ENCODE peak calls at places on chromosome 20, in nine cellular contexts. H is progenitor cell of endocrine pancreas, E is brain microvascular endothelial cell, Z is ascending aorta, S is tibial artery, A is upper lobe of right lung, O is esophagus squamous epithelium, F is HCT116, X is testis. B is an unnamed sample.

GRCh38 chr20:36030143-36030542 is 61.8 kb downstream of the CNBD2 start:
- DNase-seq in H (no peak), E (no peak), Z (no peak), S (no peak), A (no peak), O (no peak), F (no peak), X (peak), B (no peak)

GRCh38 chr20:24956001-24956761 is 7.1 kb downstream of the CST7 start:
- DNase-seq in H (no peak), E (no peak), Z (peak), S (no peak), A (no peak), O (no peak), F (no peak), X (no peak), B (no peak)

GRCh38 chr20:18496042-18496441 is 983 bp downstream of the RBBP9 start:
- DNase-seq in H (no peak), E (no peak), Z (no peak), S (no peak), A (no peak), O (no peak), F (no peak), X (no peak), B (no peak)

GRCh38 chr20:31606928-31607639 is 2.0 kb downstream of the ID1 start:
- DNase-seq in H (no peak), E (no peak), Z (no peak), S (no peak), A (peak), O (no peak), F (peak), X (no peak), B (no peak)

GRCh38 chr20:5191829-5192569 is 65.2 kb downstream of the CDS2 start:
- DNase-seq in H (no peak), E (peak), Z (no peak), S (no peak), A (no peak), O (no peak), F (peak), X (peak), B (no peak)

GRCh38 chr20:62405108-62405980 is 1.7 kb downstream of the CABLES2 start:
- DNase-seq in H (peak), E (peak), Z (no peak), S (peak), A (peak), O (no peak), F (no peak), X (peak), B (peak)

GRCh38 chr20:46308258-46309157 is at the start of gene CDH22:
- DNase-seq in H (peak), E (no peak), Z (no peak), S (no peak), A (no peak), O (no peak), F (peak), X (peak), B (no peak)

GRCh38 chr20:6122111-6122872 is 538 bp downstream of the FERMT1 start:
- DNase-seq in H (no peak), E (peak), Z (no peak), S (no peak), A (no peak), O (no peak), F (no peak), X (peak), B (no peak)

GRCh38 chr20:1685304-1686052 is 27.9 kb upstream of the SIRPG start:
- DNase-seq in H (no peak), E (no peak), Z (no peak), S (no peak), A (no peak), O (no peak), F (no peak), X (no peak), B (no peak)

GRCh38 chr20:60060593-60060992 is 102.4 kb downstream of the CDH26 start:
- DNase-seq in H (no peak), E (no peak), Z (no peak), S (no peak), A (peak), O (no peak), F (no peak), X (no peak), B (no peak)

GRCh38 chr20:38067717-38068365 is 34.3 kb downstream of the RPRD1B start:
- DNase-seq in H (no peak), E (no peak), Z (no peak), S (no peak), A (no peak), O (no peak), F (no peak), X (no peak), B (no peak)

GRCh38 chr20:50070361-50070760 is 42.6 kb downstream of the UBE2V1 start:
- DNase-seq in H (no peak), E (no peak), Z (no peak), S (no peak), A (no peak), O (no peak), F (no peak), X (no peak), B (no peak)
- TF ChIP-seq CTCF in H (no peak), E (peak), Z (no peak), S (no peak), A (no peak), O (no peak), F (no peak), X (no peak), B (no peak)

GRCh38 chr20:2967841-2968240 is 75.6 kb upstream of the GNRH2 start:
- DNase-seq in H (no peak), E (no peak), Z (no peak), S (no peak), A (no peak), O (no peak), F (no peak), X (no peak), B (no peak)
- TF ChIP-seq CTCF in H (no peak), E (no peak), Z (no peak), S (no peak), A (no peak), O (no peak), F (no peak), X (no peak), B (no peak)

DNA sequence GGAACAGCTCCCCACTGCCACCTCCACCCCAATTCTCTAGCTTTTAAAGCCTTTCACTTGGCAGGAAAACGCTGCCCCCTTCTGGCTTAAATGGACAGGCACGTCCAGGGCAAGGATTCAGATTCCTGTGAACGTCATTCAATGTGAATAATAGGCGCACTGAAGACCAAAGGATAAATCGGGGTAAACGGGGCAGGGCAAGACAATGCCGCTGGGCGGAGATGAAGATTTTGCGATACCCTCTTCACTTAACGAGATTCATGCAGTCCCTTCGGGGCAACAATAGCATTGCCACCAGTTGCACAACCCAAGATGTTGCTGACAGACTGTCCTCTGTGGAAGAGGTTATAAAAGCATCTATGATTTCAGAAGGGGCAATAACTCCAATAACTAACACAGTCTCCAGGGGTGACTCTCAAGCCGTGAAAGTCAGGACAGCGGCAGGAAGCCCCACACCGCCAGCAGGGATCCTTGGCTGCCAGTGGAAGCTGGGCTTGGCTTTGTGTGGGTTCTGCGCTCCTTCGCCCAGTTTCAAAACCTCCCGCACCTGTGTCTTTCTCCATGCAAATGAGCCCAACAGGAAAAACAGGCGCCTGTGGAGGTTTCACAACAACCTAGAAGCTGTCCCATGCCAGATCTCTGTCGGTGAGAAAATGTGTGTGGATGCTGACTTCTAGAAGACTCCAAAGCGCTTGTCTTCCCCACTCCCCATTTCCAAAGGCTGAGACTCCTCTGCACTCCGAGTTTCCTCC is 291.8 kb downstream of the BMP7 start:
- DNase-seq in H (peak), E (peak), Z (no peak), S (no peak), A (no peak), O (no peak), F (peak), X (peak), B (peak)
- TF ChIP-seq CTCF in H (peak), E (peak), Z (peak), S (no peak), A (peak), O (peak), F (peak), X (peak), B (no peak)

DNA sequence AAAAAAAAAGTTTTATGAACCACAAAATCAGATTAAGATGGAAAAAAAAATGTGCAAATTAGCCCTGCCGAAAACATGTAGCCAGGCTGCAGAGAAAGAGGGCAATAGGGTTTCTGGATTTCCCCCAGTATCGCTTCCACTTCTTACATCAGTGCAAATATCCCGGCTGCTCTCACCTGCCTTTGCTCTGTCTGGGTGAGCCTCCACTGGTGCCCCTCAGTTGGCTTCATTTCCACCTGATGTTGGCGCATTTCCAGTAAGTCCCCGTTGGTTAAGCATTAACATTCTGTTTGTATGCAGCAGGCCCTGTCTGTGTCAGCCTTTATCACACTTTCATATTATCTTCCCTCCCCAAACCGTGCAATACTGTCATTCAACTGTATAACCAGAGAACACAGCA is 215.1 kb downstream of the CBLN4 start:
- DNase-seq in H (no peak), E (no peak), Z (no peak), S (no peak), A (no peak), O (no peak), F (no peak), X (no peak), B (no peak)
- TF ChIP-seq CTCF in H (no peak), E (no peak), Z (no peak), S (no peak), A (no peak), O (no peak), F (no peak), X (no peak), B (no peak)

DNA sequence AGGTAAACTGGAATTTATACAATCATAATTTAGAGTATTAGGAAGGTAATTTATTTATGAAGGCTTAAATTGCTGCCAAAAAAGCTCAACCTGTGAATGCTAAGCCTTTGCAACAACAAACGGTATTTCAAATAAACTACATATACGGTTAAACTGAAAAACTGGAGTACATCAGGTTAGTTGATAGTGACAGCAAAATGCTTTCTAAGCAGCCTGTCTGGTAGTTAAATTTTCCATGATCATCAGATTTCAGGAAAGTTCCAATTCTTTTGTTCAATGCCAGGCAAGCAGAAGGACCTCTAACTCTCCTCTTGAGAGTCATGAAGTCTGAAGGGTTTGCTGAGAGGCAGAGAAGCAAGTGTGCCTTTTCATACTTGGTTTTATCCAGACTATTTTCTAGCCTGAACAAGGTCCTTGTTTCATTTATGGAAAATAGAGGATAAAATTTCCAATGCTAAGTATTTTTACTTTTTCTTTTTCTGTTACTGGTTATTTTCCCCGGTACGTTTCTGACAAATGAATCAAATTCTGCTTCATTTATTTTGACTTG is 4.5 kb downstream of the FLRT3 start:
- DNase-seq in H (no peak), E (no peak), Z (no peak), S (no peak), A (no peak), O (no peak), F (no peak), X (no peak), B (no peak)
- TF ChIP-seq CTCF in H (no peak), E (no peak), Z (no peak), S (no peak), A (no peak), O (no peak), F (no peak), X (no peak), B (no peak)

DNA sequence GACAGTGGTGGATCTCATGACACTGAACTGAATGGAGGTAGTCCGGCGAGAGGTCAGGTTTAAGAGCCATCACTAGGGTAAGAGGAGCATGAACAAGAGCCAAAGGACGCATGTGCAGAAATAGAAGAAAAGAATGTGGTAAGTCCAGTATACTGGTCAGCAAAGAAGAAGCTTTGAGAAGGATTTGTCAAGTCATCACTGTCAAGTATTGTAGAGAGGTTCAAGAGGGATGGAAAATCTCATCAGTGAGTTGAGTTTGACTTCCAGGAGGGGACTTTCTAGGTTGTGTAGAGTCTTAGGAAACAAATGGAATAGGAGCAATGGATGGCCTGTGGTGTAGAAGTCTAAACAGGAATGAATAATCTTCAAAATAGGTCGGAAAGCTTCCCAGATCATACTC is 161.8 kb downstream of the BTBD3 start:
- DNase-seq in H (no peak), E (no peak), Z (no peak), S (no peak), A (no peak), O (no peak), F (no peak), X (no peak), B (no peak)
- TF ChIP-seq CTCF in H (no peak), E (no peak), Z (no peak), S (no peak), A (no peak), O (no peak), F (no peak), X (no peak), B (no peak)

DNA sequence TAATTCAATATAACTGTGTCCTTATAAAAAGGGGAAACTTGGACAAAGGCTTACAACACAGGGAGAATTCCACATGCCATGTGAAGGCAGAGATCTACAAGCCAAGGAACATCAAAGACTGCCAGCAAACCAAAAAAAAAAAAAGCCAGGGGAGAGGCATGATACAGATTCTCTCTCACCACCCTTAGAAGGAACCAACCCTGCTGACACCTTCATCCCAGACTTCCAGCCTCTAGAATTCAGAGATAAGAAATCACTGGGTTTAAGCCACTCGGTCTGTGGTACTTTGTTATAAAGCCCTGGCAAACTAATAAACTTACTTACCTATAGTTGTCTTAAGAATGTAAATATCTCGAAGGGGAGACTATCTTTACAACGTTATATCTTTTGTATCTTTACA is 4.4 kb downstream of the SERINC3 start:
- DNase-seq in H (no peak), E (no peak), Z (no peak), S (no peak), A (no peak), O (no peak), F (no peak), X (no peak), B (no peak)
- TF ChIP-seq CTCF in H (no peak), E (no peak), Z (no peak), S (no peak), A (no peak), O (no peak), F (no peak), X (no peak), B (no peak)

GRCh38 chr20:52761867-52762266 is 210.3 kb upstream of the TSHZ2 start:
- DNase-seq in H (no peak), E (no peak), Z (no peak), S (no peak), A (no peak), O (no peak), F (no peak), X (no peak), B (no peak)

GRCh38 chr20:52763321-52763853 is 208.8 kb upstream of the TSHZ2 start:
- DNase-seq in H (no peak), E (no peak), Z (no peak), S (no peak), A (no peak), O (no peak), F (no peak), X (no peak), B (no peak)

DNA sequence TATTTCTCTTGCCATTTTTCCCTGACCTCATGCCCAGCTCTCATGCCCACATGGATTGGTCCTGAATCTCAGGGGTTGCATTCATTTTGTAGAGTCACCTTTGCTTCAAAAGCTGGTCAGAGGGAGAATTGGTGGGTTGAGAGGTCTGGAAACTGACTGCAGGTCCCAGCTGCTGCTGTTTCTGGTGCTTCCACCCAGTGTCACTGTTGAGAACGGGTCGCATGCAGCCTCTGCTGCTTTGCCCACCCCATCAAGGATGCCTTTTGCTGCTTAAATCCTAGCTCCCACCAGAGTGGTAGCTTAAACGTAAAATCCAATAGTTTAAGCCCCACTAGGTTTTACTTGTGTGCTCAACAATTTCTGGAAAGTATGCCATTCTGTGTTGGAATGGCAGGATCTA is 211.4 kb upstream of the TSHZ2 start:
- DNase-seq in H (no peak), E (no peak), Z (no peak), S (no peak), A (no peak), O (no peak), F (no peak), X (no peak), B (no peak)
- TF ChIP-seq CTCF in H (no peak), E (no peak), Z (no peak), S (no peak), A (no peak), O (no peak), F (no peak), X (no peak), B (no peak)